ENCODE peak calls at places on chromosome 10, in four cellular contexts. E is transverse colon, P is HCT116, Z is upper lobe of left lung. Q is an unnamed sample.

GRCh38 chr10:15603446-15604011 is 116.2 kb downstream of the ITGA8 start:
- DNase-seq in E (no peak), P (no peak), Z (no peak), Q (no peak)

GRCh38 chr10:76436367-76436766 is 1004.9 kb downstream of the LRMDA start:
- DNase-seq in P (no peak), Z (no peak), E (no peak), Q (no peak)

GRCh38 chr10:89589091-89589725 is 53.8 kb upstream of the SLC16A12 start:
- DNase-seq in E (no peak), Z (no peak), P (no peak), Q (no peak)

GRCh38 chr10:104028146-104028545 is 57.5 kb downstream of the COL17A1 start:
- DNase-seq in Z (no peak), E (no peak), P (peak; percentile 29), Q (no peak)

GRCh38 chr10:125231116-125231812 is 70.9 kb upstream of the CTBP2 start:
- DNase-seq in P (peak; percentile 87), E (no peak), Z (no peak), Q (no peak)

GRCh38 chr10:5900247-5900646 is 10.2 kb downstream of the FBH1 start:
- DNase-seq in E (no peak), Z (peak; percentile 61), P (no peak), Q (no peak)

GRCh38 chr10:59126992-59127391 is 49.5 kb upstream of the PHYHIPL start:
- DNase-seq in E (no peak), P (no peak), Z (no peak), Q (no peak)

GRCh38 chr10:11595395-11595692 is 16.1 kb downstream of the USP6NL start:
- DNase-seq in E (no peak), Z (no peak), P (no peak), Q (no peak)

GRCh38 chr10:130721971-130722370 is 585.8 kb downstream of the GLRX3 start:
- DNase-seq in Z (no peak), E (no peak), P (no peak), Q (no peak)

GRCh38 chr10:126917375-126917774 is 12.1 kb downstream of the DOCK1 start:
- DNase-seq in E (no peak), Z (no peak), P (no peak), Q (no peak)

GRCh38 chr10:97401455-97401919 is 347 bp upstream of the RRP12 start:
- DNase-seq in E (no peak), P (no peak), Z (no peak), Q (no peak)
- H3K4me3 ChIP-seq in E (peak overlapping the region; percentile 96), P (peak overlapping the region; percentile 64), Z (peak overlapping the region; percentile 85), Q (peak overlapping the region; percentile 82)

GRCh38 chr10:86970152-86970886 is 2.0 kb downstream of the ADIRF start:
- DNase-seq in P (peak; percentile 62), Z (peak; percentile 91), E (peak; percentile 68), Q (peak; percentile 88)

GRCh38 chr10:86969421-86970041 is 1.2 kb downstream of the ADIRF start:
- DNase-seq in Z (no peak), E (no peak), P (no peak), Q (no peak)

GRCh38 chr10:86968994-86969355 is 693 bp downstream of the ADIRF start:
- DNase-seq in Z (no peak), P (no peak), E (no peak), Q (no peak)

GRCh38 chr10:86967481-86967941 is 771 bp upstream of the ADIRF start:
- DNase-seq in P (no peak), Z (no peak), E (no peak), Q (no peak)

DNA sequence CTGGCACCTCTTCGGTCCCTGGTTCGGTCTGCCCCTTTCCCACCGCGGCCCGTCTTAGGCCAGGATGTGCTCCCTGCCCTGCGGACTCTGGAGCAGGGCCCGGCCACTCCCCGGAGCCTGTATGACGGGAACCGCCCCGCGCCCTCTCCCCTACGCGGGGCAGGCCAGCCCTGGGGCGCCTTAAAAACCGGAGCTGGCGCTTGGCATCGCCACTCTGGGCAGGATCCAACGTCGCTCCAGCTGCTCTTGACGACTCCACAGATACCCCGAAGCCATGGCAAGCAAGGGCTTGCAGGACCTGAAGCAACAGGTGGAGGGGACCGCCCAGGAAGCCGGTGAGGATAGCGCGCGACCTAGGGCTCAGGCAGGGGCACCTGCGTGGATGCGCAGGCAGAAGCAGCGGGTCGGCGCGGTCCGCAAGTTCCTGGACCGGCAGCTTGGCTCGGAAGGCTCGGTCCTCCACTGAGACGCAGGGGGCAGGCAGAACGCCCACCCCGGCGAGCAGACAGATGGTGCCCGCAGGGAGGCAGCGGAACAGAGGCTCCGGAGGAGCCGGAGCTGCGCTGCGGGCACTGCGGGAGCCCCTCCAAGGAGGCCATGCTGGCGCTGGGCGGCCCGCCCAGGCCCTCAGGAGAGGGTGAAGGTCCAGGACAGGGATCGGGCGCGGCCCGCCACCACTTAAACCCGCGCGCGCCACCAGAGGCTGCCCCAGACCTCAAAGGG is at the start of gene ADIRF:
- DNase-seq in E (peak; percentile 84), P (peak; percentile 51), Z (peak; percentile 91), Q (no peak)
- TF ChIP-seq POLR2AphosphoS5 in E (peak; percentile 78), P (peak; percentile 98), Z (peak; percentile 75), Q (peak; percentile 70)

DNA sequence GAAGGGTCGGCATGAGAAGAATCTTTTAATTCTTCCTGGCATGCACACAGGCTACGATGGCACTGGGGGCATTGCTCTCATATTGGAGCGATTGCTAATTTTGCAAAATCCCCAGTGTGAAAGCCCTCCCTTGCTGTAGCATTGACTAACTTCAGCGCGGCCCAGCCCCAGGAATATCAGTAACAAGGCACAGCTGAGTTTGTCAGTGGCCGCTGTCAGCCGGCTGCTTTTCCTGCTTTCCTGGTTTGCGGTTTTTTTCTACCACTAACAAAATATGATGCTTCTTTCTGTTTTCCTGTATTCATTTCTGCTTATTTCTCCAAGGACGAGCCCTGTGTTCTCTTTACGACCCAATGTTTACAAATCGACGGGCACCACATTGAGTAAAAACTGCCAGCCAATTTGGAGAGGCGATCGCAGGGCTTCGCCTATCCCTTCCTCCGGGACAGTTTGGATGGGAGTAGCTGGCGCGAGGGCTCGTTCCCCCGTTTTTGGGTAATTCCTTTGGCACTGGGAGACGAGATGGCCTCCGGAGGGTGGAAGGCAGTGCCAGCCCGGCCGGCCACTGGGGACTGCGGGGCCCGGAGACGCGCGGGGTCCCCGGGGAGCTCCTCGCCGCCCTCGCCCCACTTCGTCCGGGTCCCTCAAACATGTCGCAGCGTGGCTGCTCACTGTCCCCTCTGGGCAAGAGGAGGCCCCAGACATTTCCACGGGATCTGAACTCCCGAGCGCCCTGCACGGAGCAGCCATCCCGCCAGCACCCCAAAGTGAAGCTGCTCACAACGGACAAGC is 949 bp downstream of the ADARB2 start:
- DNase-seq in P (no peak), E (no peak), Z (no peak), Q (no peak)
- H3K27me3 ChIP-seq in P (no peaks in the 10 kb centered on the region), E (peaks cover 83% of the 10 kb centered on the region), Z (peaks cover 3% of the 10 kb centered on the region), Q (no peaks in the 10 kb centered on the region)

GRCh38 chr10:133324198-133324792 is 12.4 kb downstream of the CALY start:
- DNase-seq in E (peak; percentile 84), Z (peak; percentile 79), P (no peak), Q (peak; percentile 62)

GRCh38 chr10:133326745-133327650 is 9.7 kb downstream of the CALY start:
- DNase-seq in P (no peak), Z (peak; percentile 67), E (no peak), Q (no peak)

GRCh38 chr10:133325761-133326463 is 10.8 kb downstream of the CALY start:
- DNase-seq in E (no peak), P (no peak), Z (peak; percentile 84), Q (no peak)

GRCh38 chr10:133324857-133325260 is 11.8 kb downstream of the CALY start:
- DNase-seq in P (no peak), Z (peak; percentile 81), E (no peak), Q (no peak)

DNA sequence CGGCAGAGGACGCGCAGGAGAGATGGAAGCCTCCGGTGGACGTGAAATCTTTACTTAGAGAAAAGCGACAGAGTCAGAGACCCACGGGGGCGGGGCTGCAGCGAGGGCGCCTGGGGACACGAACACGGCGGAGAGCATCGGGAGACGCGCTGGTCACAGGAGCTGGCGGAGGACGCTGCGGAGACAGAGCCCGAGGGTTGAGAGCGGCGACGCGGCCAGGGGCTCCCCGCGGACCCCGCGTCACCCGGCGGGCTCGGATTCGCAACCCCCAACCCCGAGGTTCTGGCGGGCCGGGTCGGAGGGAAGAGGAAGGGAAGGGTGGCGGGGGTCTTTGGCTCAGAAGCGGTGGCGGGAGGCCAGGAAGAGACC is 11.3 kb downstream of the CALY start:
- DNase-seq in Z (peak; percentile 86), P (no peak), E (no peak), Q (no peak)
- H3K4me3 ChIP-seq in Z (peak overlapping the region; percentile 42), P (no peak overlapping the region), E (peak overlapping the region; percentile 45), Q (peak overlapping the region; percentile 68)

GRCh38 chr10:24262929-24263653 is 54.2 kb downstream of the KIAA1217 start:
- DNase-seq in P (no peak), Z (no peak), E (no peak), Q (no peak)
- TF ChIP-seq POLR2AphosphoS5 in P (no peak), Z (no peak), E (peak; percentile 62), Q (peak; percentile 96)

Q was measured in breast epithelium.